ENCODE peak calls at places on chromosomes 5 and 9, in ten cellular contexts. M, F, S, B, I, W, J, Y, D and P are unnamed samples. For H3K9me3, the result is how much of the 10 kb centered on the place peaks cover.

GRCh38 chr9:14428781-14429230 is 114.9 kb upstream of the NFIB start:
- DNase-seq in F (peak), I (peak), M (no peak), Y (peak), W (peak), J (peak), S (peak), D (peak), B (peak), P (no peak)

GRCh38 chr9:133700861-133701320 is 37.3 kb downstream of the SARDH start:
- DNase-seq in I (no peak), F (no peak), B (no peak), Y (no peak), S (no peak), M (no peak), D (no peak), J (no peak), W (no peak), P (peak)

GRCh38 chr9:134661791-134662142 is 20.2 kb downstream of the COL5A1 start:
- DNase-seq in J (no peak), B (no peak), Y (no peak), F (peak), S (no peak), D (no peak), I (no peak), M (peak), W (no peak), P (no peak)

GRCh38 chr9:124697326-124698200 is 73.5 kb downstream of the NR6A1 start:
- DNase-seq in B (no peak), W (no peak), Y (no peak), D (no peak), I (no peak), S (no peak), M (no peak), J (no peak), F (peak), P (no peak)

GRCh38 chr9:7374966-7375650 is 424.5 kb downstream of the DMAC1 start:
- DNase-seq in I (no peak), Y (no peak), S (no peak), W (no peak), F (no peak), M (no peak), B (no peak), J (no peak), D (no peak), P (no peak)

GRCh38 chr9:33166263-33167083 is 663 bp downstream of the B4GALT1 start:
- DNase-seq in F (no peak), I (peak), B (peak), S (no peak), D (no peak), Y (peak), J (no peak), M (peak), W (no peak), P (peak)

GRCh38 chr9:77885104-77885672 is 146.4 kb downstream of the GNAQ start:
- DNase-seq in I (no peak), S (no peak), Y (no peak), F (no peak), M (no peak), J (no peak), W (no peak), B (no peak), D (no peak), P (no peak)

GRCh38 chr5:36657563-36657995 is 51.2 kb downstream of the SLC1A3 start:
- DNase-seq in D (peak), Y (peak), J (peak), I (peak), M (no peak), F (peak), B (no peak), W (no peak), S (no peak), P (peak)

GRCh38 chr5:103934303-103934702 is 371.7 kb upstream of the NUDT12 start:
- DNase-seq in M (no peak), W (no peak), F (no peak), I (no peak), D (no peak), Y (no peak), S (no peak), B (no peak), J (no peak), P (no peak)

GRCh38 chr5:169837686-169838085 is 142.6 kb downstream of the INSYN2B start:
- DNase-seq in B (no peak), S (no peak), D (no peak), Y (no peak), J (no peak), W (no peak), M (no peak), F (no peak), I (no peak), P (no peak)

GRCh38 chr5:143311428-143311827 is 92.1 kb downstream of the NR3C1 start:
- DNase-seq in I (no peak), Y (no peak), J (no peak), W (no peak), F (peak), S (no peak), B (no peak), M (no peak), D (no peak), P (no peak)

GRCh38 chr5:176844706-176845391 is 34.5 kb downstream of the UNC5A start:
- DNase-seq in I (no peak), S (no peak), D (no peak), B (no peak), W (no peak), J (no peak), Y (peak), M (peak), F (peak), P (no peak)

GRCh38 chr9:113359385-113359784 is 10.0 kb downstream of the BSPRY start:
- DNase-seq in B (no peak), M (no peak), D (no peak), W (no peak), F (no peak), Y (no peak), S (no peak), J (no peak), I (no peak), P (peak)

GRCh38 chr5:3226171-3226570 is 369.5 kb upstream of the IRX1 start:
- DNase-seq in W (no peak), D (no peak), B (no peak), Y (no peak), S (no peak), J (no peak), M (no peak), I (no peak), F (no peak), P (no peak)

GRCh38 chr5:171412186-171412585 is 7.3 kb upstream of the FGF18 start:
- DNase-seq in M (no peak), W (no peak), Y (no peak), D (no peak), F (no peak), J (no peak), I (no peak), S (no peak), B (no peak), P (no peak)

GRCh38 chr5:131491749-131492148 is 143.3 kb downstream of the RAPGEF6 start:
- DNase-seq in D (no peak), S (no peak), I (no peak), F (peak), J (no peak), Y (no peak), B (no peak), M (no peak), W (no peak), P (no peak)

GRCh38 chr5:68378204-68378830 is 162.8 kb downstream of the PIK3R1 start:
- DNase-seq in B (no peak), J (no peak), D (no peak), F (no peak), I (no peak), S (no peak), Y (no peak), W (peak), M (no peak), P (no peak)
- H3K27ac ChIP-seq in B (no peak), J (no peak), D (no peak), F (no peak), I (no peak), S (no peak), Y (no peak), W (no peak), M (no peak), P (no peak)

GRCh38 chr9:92438900-92439526 is 14.7 kb upstream of the OMD start:
- DNase-seq in B (no peak), W (no peak), D (no peak), I (no peak), S (no peak), Y (no peak), J (peak), F (peak), M (no peak), P (no peak)
- TF ChIP-seq CTCF in B (peak), W (peak), D (peak), I (peak), S (peak), Y (no peak), J (peak), F (peak), M (peak), P (no peak)

GRCh38 chr5:151450605-151451004 is 3.2 kb downstream of the SLC36A1 start:
- DNase-seq in S (no peak), W (no peak), D (no peak), I (no peak), B (no peak), J (no peak), Y (no peak), F (peak), M (no peak), P (no peak)

GRCh38 chr5:151451626-151452520 is 4.5 kb downstream of the SLC36A1 start:
- DNase-seq in J (no peak), I (no peak), S (no peak), B (no peak), D (no peak), M (no peak), W (no peak), Y (no peak), F (peak), P (no peak)

GRCh38 chr5:151449288-151449687 is 1.9 kb downstream of the SLC36A1 start:
- DNase-seq in B (no peak), I (no peak), Y (no peak), F (no peak), D (no peak), M (no peak), J (no peak), W (no peak), S (no peak), P (no peak)

GRCh38 chr5:151448038-151448985 is 909 bp downstream of the SLC36A1 start:
- DNase-seq in J (no peak), I (no peak), W (peak), S (peak), Y (no peak), D (no peak), B (no peak), F (no peak), M (no peak), P (no peak)

GRCh38 chr5:151449836-151450235 is 2.4 kb downstream of the SLC36A1 start:
- DNase-seq in B (no peak), S (no peak), F (no peak), M (no peak), I (no peak), Y (no peak), J (no peak), D (no peak), W (no peak), P (no peak)
- H3K9me3 ChIP-seq in B (under half), S (under half), F (under half), M (under half), I (under half), Y (under half), J (under half), D (under half), W (under half), P (under half)

GRCh38 chr9:131119600-131119999 is 5.8 kb upstream of the NUP214 start:
- DNase-seq in D (no peak), B (no peak), F (no peak), I (no peak), Y (no peak), J (no peak), S (no peak), M (no peak), W (no peak), P (no peak)

GRCh38 chr9:131120620-131121228 is 4.7 kb upstream of the NUP214 start:
- DNase-seq in D (no peak), J (no peak), S (no peak), I (no peak), B (no peak), M (no peak), F (no peak), W (no peak), Y (no peak), P (no peak)

GRCh38 chr9:131125038-131125287 is 423 bp upstream of the NUP214 start:
- DNase-seq in W (no peak), D (no peak), J (no peak), F (no peak), B (no peak), Y (no peak), M (no peak), I (no peak), S (no peak), P (no peak)

GRCh38 chr9:131121346-131121745 is 4.0 kb upstream of the NUP214 start:
- DNase-seq in F (no peak), D (no peak), M (no peak), I (no peak), W (no peak), J (no peak), S (no peak), Y (no peak), B (no peak), P (no peak)

DNA sequence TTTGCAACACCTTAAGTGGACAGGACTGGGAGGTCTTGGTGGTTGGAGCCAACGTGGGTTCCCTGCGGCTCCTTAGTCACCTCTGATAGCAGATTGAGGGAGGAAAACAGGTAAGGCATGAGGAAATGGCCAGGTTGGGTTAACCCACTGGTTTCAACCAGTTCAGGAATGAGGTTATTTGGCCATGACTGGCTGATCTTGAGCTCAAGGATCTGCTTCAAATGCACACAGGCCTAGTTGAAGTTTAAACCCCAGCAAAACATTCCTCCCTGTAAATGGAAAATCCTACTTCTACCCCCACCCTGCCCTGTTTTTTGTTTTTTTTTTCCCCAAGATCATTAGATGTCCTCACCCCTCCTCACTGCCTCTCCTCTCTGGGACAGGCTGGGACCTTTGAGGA is 3.2 kb upstream of the NUP214 start:
- DNase-seq in Y (no peak), W (no peak), F (no peak), S (no peak), D (no peak), J (no peak), M (no peak), B (no peak), I (no peak), P (no peak)
- H3K27ac ChIP-seq in Y (no peak), W (no peak), F (no peak), S (no peak), D (no peak), J (no peak), M (no peak), B (no peak), I (no peak), P (no peak)

DNA sequence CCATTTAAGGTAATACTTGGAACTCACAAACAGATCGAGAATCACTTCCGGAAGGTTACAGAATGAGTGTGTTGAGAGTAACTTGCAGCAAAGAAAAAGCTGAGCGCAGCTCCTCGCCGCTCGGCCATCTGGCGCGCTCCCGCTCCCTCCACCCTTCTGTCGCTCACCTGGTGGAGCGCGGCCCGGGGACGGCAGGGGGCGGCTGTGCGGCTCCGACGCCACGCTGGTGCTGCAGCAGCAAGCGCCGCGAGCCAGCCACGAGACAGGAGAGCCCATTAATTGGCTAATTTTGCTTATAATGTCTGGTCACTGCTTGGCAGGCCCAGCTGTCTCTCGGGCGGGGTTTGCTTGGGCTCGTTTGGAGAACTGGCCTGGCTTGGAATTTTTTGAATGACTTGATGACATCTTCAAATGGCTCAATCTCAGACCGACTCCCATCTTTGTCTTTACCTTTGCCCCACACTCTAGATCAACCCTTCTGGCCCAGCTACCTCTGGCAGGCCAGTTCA is 601.8 kb downstream of the CCDC171 start:
- DNase-seq in M (peak), W (peak), I (no peak), F (no peak), S (no peak), B (peak), J (no peak), D (no peak), Y (no peak), P (peak)
- TF ChIP-seq CTCF in M (no peak), W (no peak), I (no peak), F (no peak), S (no peak), B (peak), J (peak), D (no peak), Y (no peak), P (peak)